ENCODE peak calls at places on chromosomes 5 and 9, in ten cellular contexts. One of them, this sample, is unnamed.

GRCh38 chr5:98214240-98215051 is 559.0 kb upstream of the RGMB start:
- DNase-seq in stimulated activated CD4-positive, alpha-beta T cell treated with anti-CD3 and anti-CD28 coated beads, TNF-alpha, amount 100 ng/mL, for 24 hours: no peak
- DNase-seq in Calu3: no peak
- DNase-seq in OCI-M1: no peak
- DNase-seq in activated naive CD4-positive, alpha-beta T cell treated with Interleukin-2 at 50 U/mL for 16 hours: no peak
- DNase-seq in mesenchymal stem cell: no peak
- DNase-seq in CD8-positive, alpha-beta T cell: no peak
- DNase-seq in mucosa of descending colon: no peak
- DNase-seq in hypothalamus: no peak
- DNase-seq in DMS53: no peak
- DNase-seq in this sample: no peak

GRCh38 chr9:112121633-112122032 is 53.5 kb downstream of the SUSD1 start:
- DNase-seq in stimulated activated CD4-positive, alpha-beta T cell treated with anti-CD3 and anti-CD28 coated beads, TNF-alpha, amount 100 ng/mL, for 24 hours: no peak
- DNase-seq in Calu3: no peak
- DNase-seq in OCI-M1: no peak
- DNase-seq in activated naive CD4-positive, alpha-beta T cell treated with Interleukin-2 at 50 U/mL for 16 hours: no peak
- DNase-seq in mesenchymal stem cell: no peak
- DNase-seq in CD8-positive, alpha-beta T cell: no peak
- DNase-seq in mucosa of descending colon: no peak
- DNase-seq in hypothalamus: no peak
- DNase-seq in DMS53: no peak
- DNase-seq in this sample: no peak

GRCh38 chr5:143767162-143767561 is 44.8 kb upstream of the HMHB1 start:
- DNase-seq in stimulated activated CD4-positive, alpha-beta T cell treated with anti-CD3 and anti-CD28 coated beads, TNF-alpha, amount 100 ng/mL, for 24 hours: no peak
- DNase-seq in Calu3: no peak
- DNase-seq in OCI-M1: no peak
- DNase-seq in activated naive CD4-positive, alpha-beta T cell treated with Interleukin-2 at 50 U/mL for 16 hours: no peak
- DNase-seq in mesenchymal stem cell: no peak
- DNase-seq in CD8-positive, alpha-beta T cell: no peak
- DNase-seq in mucosa of descending colon: no peak
- DNase-seq in hypothalamus: no peak
- DNase-seq in DMS53: no peak
- DNase-seq in this sample: no peak

GRCh38 chr5:90390933-90391332 is 18.6 kb downstream of the CETN3 start:
- DNase-seq in stimulated activated CD4-positive, alpha-beta T cell treated with anti-CD3 and anti-CD28 coated beads, TNF-alpha, amount 100 ng/mL, for 24 hours: no peak
- DNase-seq in Calu3: no peak
- DNase-seq in OCI-M1: no peak
- DNase-seq in activated naive CD4-positive, alpha-beta T cell treated with Interleukin-2 at 50 U/mL for 16 hours: no peak
- DNase-seq in mesenchymal stem cell: peak
- DNase-seq in CD8-positive, alpha-beta T cell: no peak
- DNase-seq in mucosa of descending colon: no peak
- DNase-seq in hypothalamus: no peak
- DNase-seq in DMS53: no peak
- DNase-seq in this sample: no peak

GRCh38 chr9:124792976-124793594 is 16.2 kb downstream of the OLFML2A start:
- DNase-seq in stimulated activated CD4-positive, alpha-beta T cell treated with anti-CD3 and anti-CD28 coated beads, TNF-alpha, amount 100 ng/mL, for 24 hours: no peak
- DNase-seq in Calu3: no peak
- DNase-seq in OCI-M1: no peak
- DNase-seq in activated naive CD4-positive, alpha-beta T cell treated with Interleukin-2 at 50 U/mL for 16 hours: no peak
- DNase-seq in mesenchymal stem cell: peak
- DNase-seq in CD8-positive, alpha-beta T cell: no peak
- DNase-seq in mucosa of descending colon: no peak
- DNase-seq in hypothalamus: no peak
- DNase-seq in DMS53: no peak
- DNase-seq in this sample: no peak

GRCh38 chr9:132183715-132184114 is 21.9 kb downstream of the NTNG2 start:
- DNase-seq in stimulated activated CD4-positive, alpha-beta T cell treated with anti-CD3 and anti-CD28 coated beads, TNF-alpha, amount 100 ng/mL, for 24 hours: no peak
- DNase-seq in Calu3: no peak
- DNase-seq in OCI-M1: no peak
- DNase-seq in activated naive CD4-positive, alpha-beta T cell treated with Interleukin-2 at 50 U/mL for 16 hours: no peak
- DNase-seq in mesenchymal stem cell: no peak
- DNase-seq in CD8-positive, alpha-beta T cell: no peak
- DNase-seq in mucosa of descending colon: no peak
- DNase-seq in hypothalamus: no peak
- DNase-seq in DMS53: no peak
- DNase-seq in this sample: no peak

GRCh38 chr5:23440703-23441102 is 66.7 kb upstream of the PRDM9 start:
- DNase-seq in stimulated activated CD4-positive, alpha-beta T cell treated with anti-CD3 and anti-CD28 coated beads, TNF-alpha, amount 100 ng/mL, for 24 hours: no peak
- DNase-seq in Calu3: no peak
- DNase-seq in OCI-M1: peak
- DNase-seq in activated naive CD4-positive, alpha-beta T cell treated with Interleukin-2 at 50 U/mL for 16 hours: no peak
- DNase-seq in mesenchymal stem cell: no peak
- DNase-seq in CD8-positive, alpha-beta T cell: no peak
- DNase-seq in mucosa of descending colon: no peak
- DNase-seq in hypothalamus: no peak
- DNase-seq in DMS53: peak
- DNase-seq in this sample: no peak

GRCh38 chr5:126561908-126562307 is 33.1 kb downstream of the ALDH7A1 start:
- DNase-seq in stimulated activated CD4-positive, alpha-beta T cell treated with anti-CD3 and anti-CD28 coated beads, TNF-alpha, amount 100 ng/mL, for 24 hours: no peak
- DNase-seq in Calu3: no peak
- DNase-seq in OCI-M1: peak
- DNase-seq in activated naive CD4-positive, alpha-beta T cell treated with Interleukin-2 at 50 U/mL for 16 hours: no peak
- DNase-seq in mesenchymal stem cell: peak
- DNase-seq in CD8-positive, alpha-beta T cell: no peak
- DNase-seq in mucosa of descending colon: no peak
- DNase-seq in hypothalamus: no peak
- DNase-seq in DMS53: peak
- DNase-seq in this sample: no peak

GRCh38 chr5:14267166-14267838 is 124.2 kb downstream of the TRIO start:
- DNase-seq in stimulated activated CD4-positive, alpha-beta T cell treated with anti-CD3 and anti-CD28 coated beads, TNF-alpha, amount 100 ng/mL, for 24 hours: no peak
- DNase-seq in Calu3: no peak
- DNase-seq in OCI-M1: no peak
- DNase-seq in activated naive CD4-positive, alpha-beta T cell treated with Interleukin-2 at 50 U/mL for 16 hours: no peak
- DNase-seq in mesenchymal stem cell: no peak
- DNase-seq in CD8-positive, alpha-beta T cell: no peak
- DNase-seq in mucosa of descending colon: no peak
- DNase-seq in hypothalamus: no peak
- DNase-seq in DMS53: no peak
- DNase-seq in this sample: no peak

GRCh38 chr9:78714591-78714990 is 417.7 kb downstream of the PSAT1 start:
- DNase-seq in stimulated activated CD4-positive, alpha-beta T cell treated with anti-CD3 and anti-CD28 coated beads, TNF-alpha, amount 100 ng/mL, for 24 hours: no peak
- DNase-seq in Calu3: no peak
- DNase-seq in OCI-M1: no peak
- DNase-seq in activated naive CD4-positive, alpha-beta T cell treated with Interleukin-2 at 50 U/mL for 16 hours: no peak
- DNase-seq in mesenchymal stem cell: peak
- DNase-seq in CD8-positive, alpha-beta T cell: no peak
- DNase-seq in mucosa of descending colon: no peak
- DNase-seq in hypothalamus: no peak
- DNase-seq in DMS53: no peak
- DNase-seq in this sample: no peak

GRCh38 chr5:128770907-128771306 is 194.4 kb upstream of the SLC27A6 start:
- DNase-seq in stimulated activated CD4-positive, alpha-beta T cell treated with anti-CD3 and anti-CD28 coated beads, TNF-alpha, amount 100 ng/mL, for 24 hours: no peak
- DNase-seq in Calu3: no peak
- DNase-seq in OCI-M1: no peak
- DNase-seq in activated naive CD4-positive, alpha-beta T cell treated with Interleukin-2 at 50 U/mL for 16 hours: no peak
- DNase-seq in mesenchymal stem cell: no peak
- DNase-seq in CD8-positive, alpha-beta T cell: no peak
- DNase-seq in mucosa of descending colon: no peak
- DNase-seq in hypothalamus: no peak
- DNase-seq in DMS53: no peak
- DNase-seq in this sample: no peak

GRCh38 chr9:101027246-101027645 is 1.3 kb upstream of the PLPPR1 start:
- DNase-seq in stimulated activated CD4-positive, alpha-beta T cell treated with anti-CD3 and anti-CD28 coated beads, TNF-alpha, amount 100 ng/mL, for 24 hours: no peak
- DNase-seq in Calu3: no peak
- DNase-seq in OCI-M1: no peak
- DNase-seq in activated naive CD4-positive, alpha-beta T cell treated with Interleukin-2 at 50 U/mL for 16 hours: no peak
- DNase-seq in mesenchymal stem cell: no peak
- DNase-seq in CD8-positive, alpha-beta T cell: no peak
- DNase-seq in mucosa of descending colon: no peak
- DNase-seq in hypothalamus: no peak
- DNase-seq in DMS53: no peak
- DNase-seq in this sample: no peak

GRCh38 chr9:76652894-76653293 is 111.3 kb upstream of the PCA3 start:
- DNase-seq in stimulated activated CD4-positive, alpha-beta T cell treated with anti-CD3 and anti-CD28 coated beads, TNF-alpha, amount 100 ng/mL, for 24 hours: no peak
- DNase-seq in Calu3: no peak
- DNase-seq in OCI-M1: peak
- DNase-seq in activated naive CD4-positive, alpha-beta T cell treated with Interleukin-2 at 50 U/mL for 16 hours: no peak
- DNase-seq in mesenchymal stem cell: no peak
- DNase-seq in CD8-positive, alpha-beta T cell: no peak
- DNase-seq in mucosa of descending colon: no peak
- DNase-seq in hypothalamus: no peak
- DNase-seq in DMS53: no peak
- DNase-seq in this sample: no peak

GRCh38 chr5:149133795-149134777 is 7.2 kb upstream of the ABLIM3 start:
- DNase-seq in stimulated activated CD4-positive, alpha-beta T cell treated with anti-CD3 and anti-CD28 coated beads, TNF-alpha, amount 100 ng/mL, for 24 hours: no peak
- DNase-seq in Calu3: peak
- DNase-seq in OCI-M1: peak
- DNase-seq in activated naive CD4-positive, alpha-beta T cell treated with Interleukin-2 at 50 U/mL for 16 hours: no peak
- DNase-seq in mesenchymal stem cell: peak
- DNase-seq in CD8-positive, alpha-beta T cell: no peak
- DNase-seq in mucosa of descending colon: no peak
- DNase-seq in hypothalamus: no peak
- DNase-seq in DMS53: peak
- DNase-seq in this sample: peak

GRCh38 chr5:109688999-109689739 is 558 bp upstream of the MAN2A1 start:
- DNase-seq in stimulated activated CD4-positive, alpha-beta T cell treated with anti-CD3 and anti-CD28 coated beads, TNF-alpha, amount 100 ng/mL, for 24 hours: peak
- DNase-seq in Calu3: peak
- DNase-seq in OCI-M1: peak
- DNase-seq in activated naive CD4-positive, alpha-beta T cell treated with Interleukin-2 at 50 U/mL for 16 hours: peak
- DNase-seq in mesenchymal stem cell: peak
- DNase-seq in CD8-positive, alpha-beta T cell: peak
- DNase-seq in mucosa of descending colon: peak
- DNase-seq in hypothalamus: peak
- DNase-seq in DMS53: peak
- DNase-seq in this sample: peak

GRCh38 chr5:82351754-82352145 is 73.6 kb upstream of the RPS23 start:
- DNase-seq in stimulated activated CD4-positive, alpha-beta T cell treated with anti-CD3 and anti-CD28 coated beads, TNF-alpha, amount 100 ng/mL, for 24 hours: no peak
- DNase-seq in Calu3: peak
- DNase-seq in OCI-M1: peak
- DNase-seq in activated naive CD4-positive, alpha-beta T cell treated with Interleukin-2 at 50 U/mL for 16 hours: no peak
- DNase-seq in mesenchymal stem cell: peak
- DNase-seq in CD8-positive, alpha-beta T cell: no peak
- DNase-seq in mucosa of descending colon: no peak
- DNase-seq in hypothalamus: no peak
- DNase-seq in DMS53: peak
- DNase-seq in this sample: no peak

GRCh38 chr9:128372188-128372641 is 1.0 kb downstream of the URM1 start:
- DNase-seq in stimulated activated CD4-positive, alpha-beta T cell treated with anti-CD3 and anti-CD28 coated beads, TNF-alpha, amount 100 ng/mL, for 24 hours: no peak
- DNase-seq in Calu3: no peak
- DNase-seq in OCI-M1: no peak
- DNase-seq in activated naive CD4-positive, alpha-beta T cell treated with Interleukin-2 at 50 U/mL for 16 hours: no peak
- DNase-seq in mesenchymal stem cell: no peak
- DNase-seq in CD8-positive, alpha-beta T cell: no peak
- DNase-seq in mucosa of descending colon: no peak
- DNase-seq in hypothalamus: peak
- DNase-seq in DMS53: peak
- DNase-seq in this sample: no peak

GRCh38 chr9:136644593-136645342 is 17.9 kb upstream of the EGFL7 start:
- DNase-seq in stimulated activated CD4-positive, alpha-beta T cell treated with anti-CD3 and anti-CD28 coated beads, TNF-alpha, amount 100 ng/mL, for 24 hours: peak
- DNase-seq in Calu3: peak
- DNase-seq in OCI-M1: peak
- DNase-seq in activated naive CD4-positive, alpha-beta T cell treated with Interleukin-2 at 50 U/mL for 16 hours: peak
- DNase-seq in mesenchymal stem cell: peak
- DNase-seq in CD8-positive, alpha-beta T cell: peak
- DNase-seq in mucosa of descending colon: peak
- DNase-seq in hypothalamus: peak
- DNase-seq in DMS53: no peak
- DNase-seq in this sample: peak

GRCh38 chr9:70477146-70477745 is 62.8 kb upstream of the KLF9 start:
- DNase-seq in stimulated activated CD4-positive, alpha-beta T cell treated with anti-CD3 and anti-CD28 coated beads, TNF-alpha, amount 100 ng/mL, for 24 hours: no peak
- DNase-seq in Calu3: no peak
- DNase-seq in OCI-M1: no peak
- DNase-seq in activated naive CD4-positive, alpha-beta T cell treated with Interleukin-2 at 50 U/mL for 16 hours: no peak
- DNase-seq in mesenchymal stem cell: no peak
- DNase-seq in CD8-positive, alpha-beta T cell: no peak
- DNase-seq in mucosa of descending colon: no peak
- DNase-seq in hypothalamus: no peak
- DNase-seq in DMS53: no peak
- DNase-seq in this sample: no peak

GRCh38 chr5:65907138-65907537 is 19.2 kb upstream of the ERBIN start:
- DNase-seq in stimulated activated CD4-positive, alpha-beta T cell treated with anti-CD3 and anti-CD28 coated beads, TNF-alpha, amount 100 ng/mL, for 24 hours: no peak
- DNase-seq in Calu3: no peak
- DNase-seq in OCI-M1: no peak
- DNase-seq in activated naive CD4-positive, alpha-beta T cell treated with Interleukin-2 at 50 U/mL for 16 hours: no peak
- DNase-seq in mesenchymal stem cell: no peak
- DNase-seq in CD8-positive, alpha-beta T cell: no peak
- DNase-seq in mucosa of descending colon: no peak
- DNase-seq in hypothalamus: no peak
- DNase-seq in DMS53: peak
- DNase-seq in this sample: no peak

GRCh38 chr5:134077926-134078580 is 36.4 kb upstream of the TCF7 start:
- DNase-seq in stimulated activated CD4-positive, alpha-beta T cell treated with anti-CD3 and anti-CD28 coated beads, TNF-alpha, amount 100 ng/mL, for 24 hours: no peak
- DNase-seq in Calu3: no peak
- DNase-seq in OCI-M1: no peak
- DNase-seq in activated naive CD4-positive, alpha-beta T cell treated with Interleukin-2 at 50 U/mL for 16 hours: no peak
- DNase-seq in mesenchymal stem cell: no peak
- DNase-seq in CD8-positive, alpha-beta T cell: no peak
- DNase-seq in mucosa of descending colon: no peak
- DNase-seq in hypothalamus: no peak
- DNase-seq in DMS53: no peak
- DNase-seq in this sample: peak

GRCh38 chr5:30524428-30524827 is 669.1 kb upstream of the CDH6 start:
- DNase-seq in stimulated activated CD4-positive, alpha-beta T cell treated with anti-CD3 and anti-CD28 coated beads, TNF-alpha, amount 100 ng/mL, for 24 hours: no peak
- DNase-seq in Calu3: no peak
- DNase-seq in OCI-M1: no peak
- DNase-seq in activated naive CD4-positive, alpha-beta T cell treated with Interleukin-2 at 50 U/mL for 16 hours: no peak
- DNase-seq in mesenchymal stem cell: no peak
- DNase-seq in CD8-positive, alpha-beta T cell: no peak
- DNase-seq in mucosa of descending colon: no peak
- DNase-seq in hypothalamus: no peak
- DNase-seq in DMS53: no peak
- DNase-seq in this sample: no peak

GRCh38 chr5:179919487-179920060 is 11.9 kb upstream of the TBC1D9B start:
- DNase-seq in stimulated activated CD4-positive, alpha-beta T cell treated with anti-CD3 and anti-CD28 coated beads, TNF-alpha, amount 100 ng/mL, for 24 hours: no peak
- DNase-seq in Calu3: no peak
- DNase-seq in OCI-M1: no peak
- DNase-seq in activated naive CD4-positive, alpha-beta T cell treated with Interleukin-2 at 50 U/mL for 16 hours: no peak
- DNase-seq in mesenchymal stem cell: no peak
- DNase-seq in CD8-positive, alpha-beta T cell: no peak
- DNase-seq in mucosa of descending colon: no peak
- DNase-seq in hypothalamus: no peak
- DNase-seq in DMS53: no peak
- DNase-seq in this sample: no peak

GRCh38 chr9:99054581-99054980 is 50.3 kb upstream of the TGFBR1 start:
- DNase-seq in stimulated activated CD4-positive, alpha-beta T cell treated with anti-CD3 and anti-CD28 coated beads, TNF-alpha, amount 100 ng/mL, for 24 hours: no peak
- DNase-seq in Calu3: no peak
- DNase-seq in OCI-M1: no peak
- DNase-seq in activated naive CD4-positive, alpha-beta T cell treated with Interleukin-2 at 50 U/mL for 16 hours: no peak
- DNase-seq in mesenchymal stem cell: peak
- DNase-seq in CD8-positive, alpha-beta T cell: no peak
- DNase-seq in mucosa of descending colon: no peak
- DNase-seq in hypothalamus: no peak
- DNase-seq in DMS53: no peak
- DNase-seq in this sample: no peak

GRCh38 chr5:134073404-134073803 is 41.1 kb upstream of the TCF7 start:
- DNase-seq in stimulated activated CD4-positive, alpha-beta T cell treated with anti-CD3 and anti-CD28 coated beads, TNF-alpha, amount 100 ng/mL, for 24 hours: no peak
- DNase-seq in Calu3: no peak
- DNase-seq in OCI-M1: no peak
- DNase-seq in activated naive CD4-positive, alpha-beta T cell treated with Interleukin-2 at 50 U/mL for 16 hours: no peak
- DNase-seq in mesenchymal stem cell: no peak
- DNase-seq in CD8-positive, alpha-beta T cell: no peak
- DNase-seq in mucosa of descending colon: no peak
- DNase-seq in hypothalamus: no peak
- DNase-seq in DMS53: peak
- DNase-seq in this sample: no peak

GRCh38 chr5:178058321-178059012 is 54.9 kb upstream of the N4BP3 start:
- DNase-seq in stimulated activated CD4-positive, alpha-beta T cell treated with anti-CD3 and anti-CD28 coated beads, TNF-alpha, amount 100 ng/mL, for 24 hours: no peak
- DNase-seq in Calu3: no peak
- DNase-seq in OCI-M1: no peak
- DNase-seq in activated naive CD4-positive, alpha-beta T cell treated with Interleukin-2 at 50 U/mL for 16 hours: no peak
- DNase-seq in mesenchymal stem cell: no peak
- DNase-seq in CD8-positive, alpha-beta T cell: no peak
- DNase-seq in mucosa of descending colon: no peak
- DNase-seq in hypothalamus: no peak
- DNase-seq in DMS53: peak
- DNase-seq in this sample: peak

GRCh38 chr5:172002310-172002709 is 4.1 kb downstream of the FBXW11 start:
- DNase-seq in stimulated activated CD4-positive, alpha-beta T cell treated with anti-CD3 and anti-CD28 coated beads, TNF-alpha, amount 100 ng/mL, for 24 hours: no peak
- DNase-seq in Calu3: peak
- DNase-seq in OCI-M1: peak
- DNase-seq in activated naive CD4-positive, alpha-beta T cell treated with Interleukin-2 at 50 U/mL for 16 hours: no peak
- DNase-seq in mesenchymal stem cell: peak
- DNase-seq in CD8-positive, alpha-beta T cell: no peak
- DNase-seq in mucosa of descending colon: no peak
- DNase-seq in hypothalamus: no peak
- DNase-seq in DMS53: peak
- DNase-seq in this sample: no peak

GRCh38 chr5:135332519-135333150 is 66.4 kb downstream of the MACROH2A1 start:
- DNase-seq in stimulated activated CD4-positive, alpha-beta T cell treated with anti-CD3 and anti-CD28 coated beads, TNF-alpha, amount 100 ng/mL, for 24 hours: no peak
- DNase-seq in Calu3: no peak
- DNase-seq in OCI-M1: peak
- DNase-seq in activated naive CD4-positive, alpha-beta T cell treated with Interleukin-2 at 50 U/mL for 16 hours: no peak
- DNase-seq in mesenchymal stem cell: peak
- DNase-seq in CD8-positive, alpha-beta T cell: no peak
- DNase-seq in mucosa of descending colon: no peak
- DNase-seq in hypothalamus: no peak
- DNase-seq in DMS53: peak
- DNase-seq in this sample: no peak